ENCODE peak calls at places on chromosomes 5 and 9, in ten cellular contexts. Q is DMS153; Y is NCI-H510A treated with DMSO at 0.1 percent for 48 hours; M is epithelial cell of proximal tubule; G is M059J; O is globus pallidus; L is naive thymus-derived CD8-positive, alpha-beta T cell; J is Panc1; I is stimulated activated CD8-positive, alpha-beta memory T cell treated with anti-CD3 and anti-CD28 coated beads, Interleukin-7, amount 100 ng/mL, for 48 hours; R is T follicular helper cell. E is an unnamed sample.
A peak's percentile ranks its signal among the peaks of the same experiment; 100 is the strongest.

GRCh38 chr5:150317048-150318003 is 14.6 kb upstream of the ARSI start:
- DNase-seq in Q (no peak), Y (no peak), M (peak; percentile 94), G (peak; percentile 99), O (no peak), L (no peak), J (peak; percentile 99), I (no peak), R (no peak), E (no peak)

GRCh38 chr5:150514708-150515211 is 6.8 kb downstream of the NDST1 start:
- DNase-seq in Q (no peak), Y (no peak), M (no peak), G (peak; percentile 84), O (no peak), L (no peak), J (no peak), I (no peak), R (no peak), E (no peak)

GRCh38 chr9:12775963-12776774 is 1.3 kb downstream of the LURAP1L start:
- DNase-seq in Q (peak; percentile 81), Y (peak; percentile 93), M (no peak), G (peak; percentile 91), O (peak; percentile 94), L (no peak), J (no peak), I (no peak), R (no peak), E (no peak)

GRCh38 chr5:65769539-65769938 is 47.5 kb downstream of the NLN start:
- DNase-seq in Q (no peak), Y (no peak), M (peak; percentile 54), G (peak; percentile 91), O (no peak), L (no peak), J (no peak), I (no peak), R (no peak), E (no peak)

GRCh38 chr9:130843049-130843908 is 8.2 kb downstream of the ABL1 start:
- DNase-seq in Q (no peak), Y (peak; percentile 30), M (no peak), G (no peak), O (no peak), L (no peak), J (no peak), I (no peak), R (no peak), E (no peak)

GRCh38 chr9:131771646-131772045 is 31.8 kb upstream of the RAPGEF1 start:
- DNase-seq in Q (no peak), Y (no peak), M (no peak), G (no peak), O (no peak), L (no peak), J (no peak), I (no peak), R (no peak), E (no peak)

GRCh38 chr5:35246411-35246810 is 16.1 kb upstream of the PRLR start:
- DNase-seq in Q (no peak), Y (no peak), M (no peak), G (peak; percentile 34), O (no peak), L (no peak), J (no peak), I (no peak), R (no peak), E (no peak)

GRCh38 chr5:67149933-67150523 is 46.6 kb downstream of the CD180 start:
- DNase-seq in Q (no peak), Y (no peak), M (no peak), G (peak; percentile 18), O (peak; percentile 49), L (no peak), J (no peak), I (no peak), R (no peak), E (no peak)

GRCh38 chr5:159050408-159051091 is 49.2 kb downstream of the EBF1 start:
- DNase-seq in Q (no peak), Y (no peak), M (no peak), G (peak; percentile 58), O (no peak), L (no peak), J (no peak), I (no peak), R (no peak), E (no peak)

GRCh38 chr5:35198681-35199080 is 31.6 kb downstream of the PRLR start:
- DNase-seq in Q (no peak), Y (no peak), M (no peak), G (peak; percentile 43), O (no peak), L (no peak), J (no peak), I (no peak), R (no peak), E (no peak)

GRCh38 chr5:2780421-2781171 is 29.1 kb upstream of the IRX2 start:
- DNase-seq in Q (no peak), Y (no peak), M (no peak), G (no peak), O (no peak), L (no peak), J (no peak), I (no peak), R (no peak), E (no peak)

GRCh38 chr9:21968331-21969010 is 25.7 kb downstream of the CDKN2A start:
- DNase-seq in Q (no peak), Y (no peak), M (no peak), G (no peak), O (no peak), L (no peak), J (no peak), I (no peak), R (no peak), E (no peak)

GRCh38 chr9:116027096-116027495 is 126.5 kb upstream of the PAPPA start:
- DNase-seq in Q (no peak), Y (no peak), M (no peak), G (peak; percentile 40), O (no peak), L (no peak), J (no peak), I (no peak), R (no peak), E (no peak)

GRCh38 chr9:127417130-127418036 is 6.8 kb upstream of the ZNF79 start:
- DNase-seq in Q (no peak), Y (no peak), M (no peak), G (peak; percentile 99), O (no peak), L (no peak), J (no peak), I (no peak), R (no peak), E (no peak)

GRCh38 chr5:170393235-170393634 is 4.1 kb upstream of the KCNMB1 start:
- DNase-seq in Q (no peak), Y (no peak), M (no peak), G (peak; percentile 19), O (no peak), L (peak; percentile 9), J (no peak), I (no peak), R (no peak), E (no peak)

GRCh38 chr5:14768838-14769365 is 102.7 kb downstream of the ANKH start:
- DNase-seq in Q (no peak), Y (no peak), M (no peak), G (no peak), O (no peak), L (no peak), J (no peak), I (no peak), R (no peak), E (no peak)

GRCh38 chr5:157324237-157324636 is 58.3 kb downstream of the CYFIP2 start:
- DNase-seq in Q (no peak), Y (no peak), M (no peak), G (no peak), O (no peak), L (no peak), J (no peak), I (no peak), R (no peak), E (no peak)

GRCh38 chr5:142313693-142314092 is 11.1 kb downstream of the SPRY4 start:
- DNase-seq in Q (no peak), Y (no peak), M (no peak), G (no peak), O (no peak), L (no peak), J (no peak), I (no peak), R (no peak), E (no peak)

GRCh38 chr9:17191095-17191494 is 56.3 kb downstream of the CNTLN start:
- DNase-seq in Q (no peak), Y (no peak), M (no peak), G (peak; percentile 10), O (no peak), L (no peak), J (no peak), I (no peak), R (no peak), E (no peak)